ENCODE peak calls at places on chromosome X, in five cellular contexts. N is H9, S is trophoblast cell, Z is neuronal stem cell, A is H1. Q is an unnamed sample.

GRCh38 chrX:108420481-108420880 is 17.7 kb downstream of the COL4A6 start:
- DNase-seq in N (no peak), S (no peak), Z (no peak), A (no peak), Q (no peak)

GRCh38 chrX:87583679-87584078 is 66.1 kb downstream of the KLHL4 start:
- DNase-seq in N (peak), S (peak), Z (no peak), A (peak), Q (peak)

GRCh38 chrX:56762707-56763555 is 33.9 kb downstream of the NBDY start:
- DNase-seq in N (no peak), S (no peak), Z (no peak), A (no peak), Q (no peak)

GRCh38 chrX:148979786-148980185 is 479.4 kb downstream of the AFF2 start:
- DNase-seq in N (no peak), S (no peak), Z (no peak), A (no peak), Q (no peak)

GRCh38 chrX:14528629-14529287 is 578 bp upstream of the GLRA2 start:
- DNase-seq in N (peak), S (peak), Z (peak), A (peak), Q (peak)

GRCh38 chrX:63713510-63713909 is 71.5 kb downstream of the ARHGEF9 start:
- DNase-seq in N (no peak), S (no peak), Z (no peak), A (no peak), Q (peak)

GRCh38 chrX:137945470-137945869 is 379.5 kb downstream of the ZIC3 start:
- DNase-seq in N (peak), S (no peak), Z (no peak), A (no peak), Q (no peak)

GRCh38 chrX:106672527-106672926 is 54.0 kb upstream of the RNF128 start:
- DNase-seq in N (no peak), S (no peak), Z (no peak), A (no peak), Q (no peak)

GRCh38 chrX:124256981-124257380 is 75.5 kb upstream of the TEX13D start:
- DNase-seq in N (no peak), S (no peak), Z (no peak), A (no peak), Q (no peak)

GRCh38 chrX:50206753-50207152 is 2.2 kb downstream of the CCNB3 start:
- DNase-seq in N (no peak), S (no peak), Z (no peak), A (no peak), Q (no peak)

GRCh38 chrX:23779025-23779424 is 3.9 kb upstream of the SAT1 start:
- DNase-seq in N (no peak), S (peak), Z (no peak), A (no peak), Q (peak)

GRCh38 chrX:16923157-16923556 is 23.3 kb upstream of the REPS2 start:
- DNase-seq in N (no peak), S (no peak), Z (no peak), A (no peak), Q (no peak)

GRCh38 chrX:103565752-103566151 is 19.6 kb upstream of the TCEAL4 start:
- DNase-seq in N (no peak), S (peak), Z (no peak), A (no peak), Q (peak)

GRCh38 chrX:68843992-68844391 is 15.2 kb downstream of the EFNB1 start:
- DNase-seq in N (no peak), S (no peak), Z (no peak), A (no peak), Q (no peak)

GRCh38 chrX:109187473-109188168 is 294.3 kb downstream of the GUCY2F start:
- DNase-seq in N (no peak), S (no peak), Z (no peak), A (no peak), Q (no peak)

GRCh38 chrX:46587753-46588171 is 14.2 kb downstream of the CHST7 start:
- DNase-seq in N (no peak), S (no peak), Z (no peak), A (no peak), Q (peak)

GRCh38 chrX:117063224-117063623 is 600.4 kb upstream of the CT83 start:
- DNase-seq in N (no peak), S (no peak), Z (no peak), A (no peak), Q (no peak)

GRCh38 chrX:68934922-68935321 is 106.1 kb downstream of the EFNB1 start:
- DNase-seq in N (no peak), S (no peak), Z (no peak), A (no peak), Q (no peak)

GRCh38 chrX:44784241-44784640 is 59.6 kb upstream of the DUSP21 start:
- DNase-seq in N (no peak), S (no peak), Z (no peak), A (no peak), Q (no peak)

GRCh38 chrX:154799554-154800348 is 5.5 kb downstream of the MPP1 start:
- DNase-seq in N (no peak), S (no peak), Z (peak), A (no peak), Q (peak)

GRCh38 chrX:141903400-141904155 is at the start of gene MAGEC1:
- DNase-seq in N (no peak), S (no peak), Z (no peak), A (no peak), Q (no peak)

GRCh38 chrX:132940727-132941162 is 17.7 kb downstream of the HS6ST2 start:
- DNase-seq in N (no peak), S (peak), Z (no peak), A (no peak), Q (peak)

GRCh38 chrX:80578518-80579105 is 158.4 kb downstream of the TENT5D start:
- DNase-seq in N (no peak), S (peak), Z (no peak), A (no peak), Q (peak)

GRCh38 chrX:20487227-20487626 is 220.5 kb upstream of the RPS6KA3 start:
- DNase-seq in N (no peak), S (no peak), Z (no peak), A (no peak), Q (peak)

GRCh38 chrX:24396236-24396929 is 35.9 kb downstream of the SUPT20HL1 start:
- DNase-seq in N (no peak), S (peak), Z (no peak), A (no peak), Q (no peak)

GRCh38 chrX:67787196-67787595 is 243.4 kb downstream of the AR start:
- DNase-seq in N (no peak), S (no peak), Z (no peak), A (no peak), Q (no peak)

GRCh38 chrX:2710041-2710471 is 19.0 kb downstream of the CD99 start:
- DNase-seq in N (no peak), S (peak), Z (no peak), A (no peak), Q (peak)

GRCh38 chrX:96575011-96575410 is 109.6 kb upstream of the DIAPH2 start:
- DNase-seq in N (no peak), S (peak), Z (no peak), A (no peak), Q (no peak)
- H2BK12ac ChIP-seq in N (no peak), S (no peak), Z (no peak), A (no peak), Q (no peak)

GRCh38 chrX:21730011-21730410 is 27.9 kb downstream of the SMPX start:
- DNase-seq in N (no peak), S (no peak), Z (no peak), A (no peak), Q (no peak)
- H2AFZ ChIP-seq in N (no peak), S (no peak), Z (no peak), A (no peak), Q (no peak)

GRCh38 chrX:146755214-146755613 is 54.4 kb upstream of the CXorf51B start:
- DNase-seq in N (no peak), S (no peak), Z (no peak), A (no peak), Q (no peak)
- H2BK12ac ChIP-seq in N (no peak), S (no peak), Z (no peak), A (no peak), Q (no peak)

DNA sequence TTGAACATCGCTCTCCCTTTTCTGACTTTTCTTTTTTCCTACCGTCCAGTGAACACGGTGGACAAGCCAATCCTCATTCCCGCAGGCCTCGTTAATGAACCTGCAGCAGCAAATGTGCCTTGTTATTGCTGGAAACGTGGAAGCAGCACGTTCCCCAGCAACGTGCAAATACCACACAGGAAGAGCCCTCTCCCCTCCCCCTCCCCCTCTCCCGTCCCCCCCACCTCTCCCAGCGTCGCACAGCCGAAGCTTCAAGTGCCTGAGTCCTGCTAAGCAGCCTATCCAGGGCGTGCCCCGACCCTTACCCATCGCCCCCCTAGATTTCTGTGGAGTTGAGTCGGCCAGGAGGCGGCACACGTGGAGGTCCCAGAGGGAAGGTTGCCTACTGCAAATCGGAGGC is 219.8 kb downstream of the BCOR start:
- DNase-seq in N (peak), S (no peak), Z (no peak), A (no peak), Q (no peak)
- H2AFZ ChIP-seq in N (no peak), S (no peak), Z (peak), A (no peak), Q (no peak)

GRCh38 chrX:39149761-39150160 is 348.5 kb downstream of the MID1IP1 start:
- DNase-seq in N (peak), S (peak), Z (peak), A (no peak), Q (peak)
- H2BK12ac ChIP-seq in N (no peak), S (no peak), Z (no peak), A (no peak), Q (no peak)

DNA sequence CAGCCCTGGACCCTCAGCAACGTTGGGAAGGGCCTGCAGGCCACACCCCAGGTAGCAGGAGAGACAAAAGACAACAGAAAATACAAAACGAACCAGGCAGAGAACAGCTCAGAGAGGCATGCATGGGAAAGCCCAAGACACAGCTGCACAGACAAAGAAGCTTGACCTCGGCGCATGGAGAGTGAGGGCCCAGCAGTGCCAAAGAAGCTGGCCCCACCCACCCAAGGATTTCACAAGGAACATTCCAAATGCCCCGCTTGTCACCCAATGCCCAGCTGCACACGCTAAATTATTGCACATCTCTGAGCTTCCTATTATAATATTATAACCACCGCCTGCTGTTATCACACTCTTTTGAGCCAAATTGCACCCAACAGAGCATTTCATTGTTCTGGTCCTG is 147.7 kb upstream of the TBL1X start:
- DNase-seq in N (no peak), S (no peak), Z (no peak), A (no peak), Q (no peak)
- H2AFZ ChIP-seq in N (no peak), S (no peak), Z (no peak), A (no peak), Q (no peak)

GRCh38 chrX:13317366-13317765 is 2.5 kb downstream of the ATXN3L start:
- DNase-seq in N (no peak), S (no peak), Z (no peak), A (no peak), Q (no peak)

GRCh38 chrX:13319953-13320352 is at the start of gene ATXN3L:
- DNase-seq in N (no peak), S (no peak), Z (no peak), A (no peak), Q (no peak)

GRCh38 chrX:13327666-13328065 is 7.8 kb upstream of the ATXN3L start:
- DNase-seq in N (no peak), S (peak), Z (no peak), A (no peak), Q (no peak)

DNA sequence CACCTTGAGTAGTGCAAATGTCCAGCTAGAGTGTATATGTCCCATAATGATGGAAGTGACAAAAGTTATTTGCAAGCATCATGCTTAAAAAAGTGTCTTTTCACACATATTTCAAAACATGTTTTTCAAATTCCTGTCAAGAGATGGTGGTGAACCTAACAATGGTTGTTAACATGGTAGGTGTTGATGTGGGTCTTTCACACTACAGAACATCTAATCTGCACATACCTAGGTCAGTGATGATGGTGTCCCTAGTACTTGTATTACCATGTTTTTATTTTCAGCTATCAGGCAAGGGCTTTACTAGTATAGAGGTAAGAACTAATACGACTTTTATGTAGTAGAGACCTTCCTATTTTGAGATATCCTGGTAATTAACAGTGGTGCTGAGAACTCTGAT is 3.4 kb upstream of the ATXN3L start:
- DNase-seq in N (no peak), S (no peak), Z (no peak), A (no peak), Q (no peak)
- H2BK12ac ChIP-seq in N (no peak), S (no peak), Z (no peak), A (no peak), Q (no peak)

GRCh38 chrX:22056235-22056634 is 24.1 kb downstream of the PHEX start:
- DNase-seq in N (no peak), S (no peak), Z (no peak), A (no peak), Q (no peak)
- H2AFZ ChIP-seq in N (no peak), S (no peak), Z (no peak), A (no peak), Q (no peak)